ENCODE peak calls at places on chromosomes 5 and 9, in five cellular contexts. I is small intestine; O is stimulated activated CD4-positive, alpha-beta T cell treated with anti-CD3 and anti-CD28 coated beads, Interleukin-1b, Interleukin-23, amount 100 ng/mL, for 24 hours; T is A172; P is activated T-cell treated with anti-CD3 and anti-CD28 coated beads for 4 hours. G is an unnamed sample.

GRCh38 chr5:52856564-52856963 is 68.8 kb downstream of the ITGA1 start:
- DNase-seq in P (no peak), O (no peak), T (peak; percentile 35), I (no peak), G (no peak)

GRCh38 chr9:123678878-123679329 is 251.0 kb downstream of the DENND1A start:
- DNase-seq in P (no peak), O (no peak), T (no peak), I (no peak), G (no peak)

GRCh38 chr5:148828461-148829247 is 2.2 kb downstream of the ADRB2 start:
- DNase-seq in O (no peak), T (no peak), P (no peak), I (no peak), G (no peak)

GRCh38 chr9:89078860-89079259 is 87.6 kb downstream of the S1PR3 start:
- DNase-seq in T (peak; percentile 26), I (no peak), P (no peak), O (no peak), G (no peak)

GRCh38 chr5:73119492-73120157 is 750 bp upstream of the TMEM171 start:
- DNase-seq in O (no peak), I (peak; percentile 95), T (no peak), P (no peak), G (no peak)

GRCh38 chr9:112664541-112664940 is 53.4 kb downstream of the INIP start:
- DNase-seq in T (no peak), O (no peak), I (no peak), P (no peak), G (no peak)

GRCh38 chr5:136028782-136029742 is at the start of gene TGFBI:
- DNase-seq in O (no peak), I (peak; percentile 53), P (no peak), T (no peak), G (no peak)

GRCh38 chr9:132244582-132245455 is 83.0 kb downstream of the NTNG2 start:
- DNase-seq in I (no peak), P (no peak), O (no peak), T (peak; percentile 42), G (no peak)

GRCh38 chr5:81750308-81751008 is 439 bp downstream of the SSBP2 start:
- DNase-seq in O (no peak), P (no peak), T (no peak), I (peak; percentile 23), G (no peak)

GRCh38 chr5:174229640-174230350 is 184.3 kb downstream of the NSG2 start:
- DNase-seq in I (no peak), P (no peak), O (no peak), T (peak; percentile 97), G (no peak)

GRCh38 chr9:35951736-35952135 is 6.2 kb downstream of the OR2S2 start:
- DNase-seq in O (no peak), T (peak; percentile 52), P (no peak), I (no peak), G (no peak)

GRCh38 chr5:8461543-8461942 is 592.6 kb downstream of the MTRR start:
- DNase-seq in O (no peak), T (no peak), I (peak; percentile 19), P (no peak), G (no peak)

GRCh38 chr5:158727771-158728311 is 371.9 kb downstream of the EBF1 start:
- DNase-seq in T (peak; percentile 44), P (no peak), I (no peak), O (no peak), G (no peak)

GRCh38 chr5:123487298-123487697 is 24.7 kb upstream of the CSNK1G3 start:
- DNase-seq in O (no peak), T (no peak), P (no peak), I (no peak), G (no peak)

GRCh38 chr5:6321078-6321477 is 57.3 kb downstream of the MED10 start:
- DNase-seq in P (no peak), O (no peak), I (no peak), T (no peak), G (no peak)

GRCh38 chr9:34540826-34541225 is 18.0 kb upstream of the ENHO start:
- DNase-seq in I (no peak), P (no peak), O (no peak), T (peak; percentile 77), G (no peak)